ENCODE peak calls at places on chromosomes 1 and 21, in six cellular contexts. N is neuronal stem cell, R is H9, M is IMR-90, A is mesenchymal stem cell, H is H1. L is an unnamed sample. For H3K27me3, the result is how much of the 10 kb centered on the place peaks cover.

GRCh38 chr1:205137901-205138300 is 16.1 kb upstream of the RBBP5 start:
- DNase-seq in N (no peak), M (no peak), H (no peak), A (no peak), R (peak), L (no peak)

GRCh38 chr1:23449918-23450317 is 25.4 kb upstream of the TCEA3 start:
- DNase-seq in R (no peak), M (no peak), A (no peak), H (no peak), N (no peak), L (no peak)

GRCh38 chr1:153565529-153566374 is at the start of gene S100A2:
- DNase-seq in H (no peak), N (no peak), M (peak), R (no peak), A (peak), L (peak)

GRCh38 chr1:151347523-151348246 is 633 bp upstream of the RFX5 start:
- DNase-seq in H (no peak), A (peak), N (no peak), R (no peak), M (no peak), L (no peak)

GRCh38 chr1:76291737-76292136 is 217.2 kb downstream of the ST6GALNAC3 start:
- DNase-seq in M (no peak), H (no peak), N (no peak), A (no peak), R (no peak), L (no peak)

GRCh38 chr1:41362357-41362721 is 1.1 kb downstream of the FOXO6 start:
- DNase-seq in M (no peak), N (no peak), R (no peak), H (no peak), A (no peak), L (no peak)

GRCh38 chr1:36859926-36860325 is 174.4 kb downstream of the GRIK3 start:
- DNase-seq in N (no peak), M (no peak), A (no peak), R (no peak), H (no peak), L (no peak)

GRCh38 chr1:93516164-93516563 is 68.2 kb downstream of the FNBP1L start:
- DNase-seq in R (no peak), M (no peak), N (no peak), H (no peak), A (no peak), L (peak)

GRCh38 chr1:56569661-56570060 is 9.7 kb downstream of the PLPP3 start:
- DNase-seq in M (no peak), H (no peak), R (no peak), N (no peak), A (no peak), L (peak)

GRCh38 chr1:201213926-201214325 is 23.3 kb downstream of the IGFN1 start:
- DNase-seq in A (no peak), R (no peak), H (no peak), N (no peak), M (no peak), L (no peak)

GRCh38 chr1:98496246-98496995 is 165.1 kb upstream of the SNX7 start:
- DNase-seq in R (no peak), H (no peak), A (no peak), M (peak), N (no peak), L (no peak)

GRCh38 chr1:232472485-232473041 is 157.4 kb downstream of the SIPA1L2 start:
- DNase-seq in H (no peak), N (no peak), R (no peak), A (peak), M (peak), L (no peak)

GRCh38 chr1:183567584-183567983 is 22.7 kb downstream of the NCF2 start:
- DNase-seq in R (no peak), H (no peak), N (no peak), A (no peak), M (peak), L (no peak)

GRCh38 chr1:209815931-209816338 is 10.0 kb upstream of the IRF6 start:
- DNase-seq in N (no peak), H (no peak), A (no peak), M (no peak), R (no peak), L (no peak)

GRCh38 chr21:16563795-16564194 is 834.0 kb downstream of the USP25 start:
- DNase-seq in A (no peak), N (peak), H (peak), R (peak), M (no peak), L (peak)

GRCh38 chr1:45410850-45411509 is 70.7 kb upstream of the MUTYH start:
- DNase-seq in M (no peak), R (no peak), A (no peak), H (no peak), N (no peak), L (no peak)

GRCh38 chr1:84569216-84569615 is 5.0 kb downstream of the CTBS start:
- DNase-seq in H (no peak), A (no peak), R (no peak), M (no peak), N (no peak), L (no peak)

GRCh38 chr1:214417545-214418210 is 133.7 kb downstream of the PTPN14 start:
- DNase-seq in R (no peak), M (no peak), A (no peak), H (no peak), N (no peak), L (no peak)

GRCh38 chr1:111475706-111476105 is 1.9 kb downstream of the C1orf162 start:
- DNase-seq in A (no peak), H (no peak), R (no peak), M (no peak), N (no peak), L (no peak)

GRCh38 chr1:26767714-26768113 is 20.0 kb upstream of the PIGV start:
- DNase-seq in R (no peak), M (peak), N (no peak), A (no peak), H (no peak), L (no peak)

GRCh38 chr1:116794804-116795481 is 40.7 kb downstream of the CD2 start:
- DNase-seq in N (no peak), H (no peak), A (no peak), R (no peak), M (no peak), L (no peak)

GRCh38 chr1:26788515-26788785 is 700 bp downstream of the PIGV start:
- DNase-seq in M (no peak), H (no peak), R (no peak), A (no peak), N (no peak), L (no peak)

GRCh38 chr1:17545354-17545753 is 5.9 kb downstream of the ARHGEF10L start:
- DNase-seq in A (peak), N (no peak), H (no peak), M (peak), R (no peak), L (no peak)

GRCh38 chr1:85326851-85327250 is 50.4 kb upstream of the BCL10 start:
- DNase-seq in N (no peak), M (no peak), A (no peak), H (no peak), R (no peak), L (no peak)

GRCh38 chr1:183070234-183070922 is 47.2 kb downstream of the LAMC1 start:
- DNase-seq in A (no peak), R (no peak), M (no peak), N (no peak), H (no peak), L (no peak)

GRCh38 chr1:182217967-182218366 is 156.5 kb upstream of the ZNF648 start:
- DNase-seq in A (no peak), N (no peak), M (no peak), H (no peak), R (no peak), L (no peak)

GRCh38 chr1:187245201-187245600 is 416.5 kb downstream of the PLA2G4A start:
- DNase-seq in M (no peak), A (no peak), H (no peak), N (no peak), R (no peak), L (no peak)

GRCh38 chr1:154752273-154753030 is 117.6 kb downstream of the KCNN3 start:
- DNase-seq in M (no peak), A (no peak), H (no peak), N (no peak), R (no peak), L (no peak)

GRCh38 chr21:42039470-42039901 is 29.3 kb upstream of the ZBTB21 start:
- DNase-seq in R (no peak), M (peak), A (peak), N (no peak), H (no peak), L (no peak)
- H2AK5ac ChIP-seq in R (no peak), M (peak), A (peak), N (peak), H (no peak), L (no peak)

GRCh38 chr1:63320024-63320799 is 2.2 kb upstream of the FOXD3 start:
- DNase-seq in N (peak), A (peak), M (no peak), R (peak), H (no peak), L (peak)

GRCh38 chr1:63321788-63322247 is 549 bp upstream of the FOXD3 start:
- DNase-seq in A (no peak), R (peak), M (no peak), H (no peak), N (peak), L (peak)

GRCh38 chr1:63319069-63320023 is 3.0 kb upstream of the FOXD3 start:
- DNase-seq in M (no peak), H (no peak), R (peak), N (peak), A (no peak), L (peak)

GRCh38 chr1:63322248-63322943 is at the start of gene FOXD3:
- DNase-seq in A (peak), N (peak), R (peak), M (peak), H (no peak), L (peak)

GRCh38 chr1:63321061-63321787 is 1.1 kb upstream of the FOXD3 start:
- DNase-seq in R (peak), M (no peak), N (peak), A (no peak), H (no peak), L (peak)
- H3K27me3 ChIP-seq in R (under half), M (half or more), N (half or more), A (half or more), H (half or more), L (half or more)

DNA sequence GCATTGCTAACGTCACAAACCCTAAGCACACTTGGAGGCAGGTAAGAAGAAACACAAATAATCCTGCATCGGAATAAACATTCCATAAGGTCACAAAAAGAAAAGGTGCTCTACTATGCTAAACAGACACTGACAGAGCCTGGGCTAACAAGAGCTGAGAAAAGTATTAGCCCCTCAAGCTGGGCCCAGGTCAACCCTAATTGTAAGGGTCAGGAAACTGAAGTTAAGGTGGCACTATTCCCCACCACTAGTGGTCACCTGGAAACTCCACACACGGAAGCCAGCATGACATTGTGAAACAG is 1.3 kb downstream of the PTTG1IP start:
- DNase-seq in N (no peak), R (no peak), H (no peak), A (no peak), M (no peak), L (peak)
- H3K9ac ChIP-seq in N (peak), R (peak), H (peak), A (peak), M (peak), L (peak)

DNA sequence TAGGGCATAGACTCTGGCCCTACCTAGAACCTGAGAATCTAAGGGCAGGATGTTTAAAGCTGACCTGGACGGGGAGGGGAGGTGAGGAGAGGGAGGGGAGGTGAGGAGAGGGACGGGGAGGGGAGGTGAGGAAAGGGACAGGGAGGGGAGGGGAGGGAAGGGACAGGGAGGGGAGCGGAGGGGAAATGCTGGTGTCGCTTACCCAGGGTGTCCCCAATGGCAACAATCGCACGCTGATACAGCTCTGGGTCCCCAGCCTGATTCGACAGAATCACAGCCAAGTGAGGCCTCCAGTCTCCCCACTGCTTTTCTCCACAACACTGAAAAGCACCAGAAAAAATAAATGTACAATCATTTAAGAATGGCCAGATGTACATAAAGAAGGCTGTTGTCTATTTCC is 22.2 kb downstream of the SEC16B start:
- DNase-seq in R (no peak), H (no peak), N (no peak), A (no peak), M (no peak), L (peak)
- H2AK5ac ChIP-seq in R (no peak), H (no peak), N (no peak), A (peak), M (no peak), L (no peak)

DNA sequence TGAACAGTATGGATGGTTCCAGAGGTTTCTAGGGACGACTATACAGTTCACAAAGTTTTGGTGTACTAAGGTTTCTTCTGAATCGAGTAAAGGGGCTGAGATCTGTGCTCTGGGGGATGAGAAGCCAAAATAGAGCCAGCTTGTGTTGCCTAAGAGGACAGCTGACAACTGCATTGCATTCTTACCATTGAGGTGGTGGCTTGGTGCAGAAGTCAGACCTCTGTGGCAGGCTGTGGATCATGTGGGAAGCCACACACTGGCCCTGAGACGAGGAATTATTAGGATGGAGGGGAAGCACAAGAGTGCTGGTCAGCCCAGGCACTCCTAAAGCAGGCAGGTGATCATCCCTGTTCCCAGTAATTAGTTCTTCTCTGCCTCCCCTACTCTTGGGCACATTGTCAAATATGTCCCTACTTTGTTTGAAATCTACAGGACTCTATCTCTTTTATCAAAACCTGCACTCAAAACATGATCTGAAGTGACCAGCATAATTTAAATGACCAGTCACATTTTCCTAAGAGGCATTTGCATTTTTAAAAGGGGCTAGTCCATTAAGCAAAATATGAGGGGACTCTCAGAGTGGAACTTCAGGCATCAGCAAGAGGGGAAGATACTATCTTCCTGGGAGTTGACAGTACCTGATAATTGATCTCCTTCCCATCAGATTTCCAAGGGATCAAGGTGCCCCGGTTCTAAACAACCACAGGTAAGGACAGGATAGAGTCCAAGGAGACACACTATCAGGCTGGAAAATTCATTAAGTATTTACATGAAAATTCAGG is at the start of gene FCRLB:
- DNase-seq in M (no peak), A (no peak), N (no peak), R (no peak), H (no peak), L (no peak)
- H3K27me3 ChIP-seq in M (under half), A (under half), N (half or more), R (under half), H (under half), L (under half)

GRCh38 chr21:34844924-34845238 is 176.1 kb downstream of the CLIC6 start:
- DNase-seq in A (no peak), M (no peak), H (no peak), N (no peak), R (no peak), L (no peak)

GRCh38 chr21:34844033-34844923 is 175.5 kb downstream of the CLIC6 start:
- DNase-seq in N (no peak), M (peak), H (no peak), A (peak), R (no peak), L (no peak)

GRCh38 chr21:34846214-34846575 is 177.4 kb downstream of the CLIC6 start:
- DNase-seq in M (no peak), R (no peak), H (no peak), A (no peak), N (no peak), L (no peak)

GRCh38 chr21:34845521-34846213 is 176.9 kb downstream of the CLIC6 start:
- DNase-seq in N (no peak), A (peak), H (no peak), R (no peak), M (peak), L (no peak)

GRCh38 chr21:34846601-34847112 is 177.9 kb downstream of the CLIC6 start:
- DNase-seq in A (peak), N (peak), M (peak), H (no peak), R (no peak), L (peak)
- H3K9ac ChIP-seq in A (peak), N (no peak), M (no peak), H (no peak), R (no peak), L (no peak)

DNA sequence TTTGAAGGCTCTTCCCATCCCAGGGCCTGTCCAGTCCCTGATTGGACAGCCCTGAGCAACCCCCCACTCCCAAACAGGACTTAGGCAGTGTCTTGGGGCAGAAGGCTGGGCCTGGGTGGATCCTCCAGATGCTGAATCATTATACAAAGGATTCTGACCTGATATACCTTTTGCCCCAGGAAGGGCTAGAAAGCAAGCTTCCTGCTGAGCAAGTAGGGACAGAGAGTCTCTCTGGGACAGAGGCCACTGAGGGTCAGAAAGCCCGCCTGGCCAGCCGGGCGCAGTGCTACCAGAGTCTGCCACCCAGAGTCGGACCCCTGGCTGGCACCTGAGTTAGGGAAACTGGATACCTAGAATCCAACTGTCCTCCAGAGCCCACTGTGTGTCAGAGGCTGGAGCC is 2.2 kb upstream of the RHBG start:
- DNase-seq in H (no peak), R (no peak), A (no peak), M (no peak), N (no peak), L (no peak)
- H2AK5ac ChIP-seq in H (no peak), R (no peak), A (no peak), M (no peak), N (peak), L (no peak)

GRCh38 chr1:228059536-228060457 is 22.7 kb upstream of the ARF1 start:
- DNase-seq in M (no peak), N (no peak), H (peak), R (peak), A (no peak), L (peak)

GRCh38 chr1:228060458-228061190 is 21.9 kb upstream of the ARF1 start:
- DNase-seq in A (no peak), N (no peak), H (no peak), M (no peak), R (peak), L (peak)

GRCh38 chr1:228061411-228062084 is 21.0 kb upstream of the ARF1 start:
- DNase-seq in N (no peak), A (no peak), M (no peak), H (no peak), R (no peak), L (no peak)

GRCh38 chr1:228058172-228058980 is 24.1 kb upstream of the ARF1 start:
- DNase-seq in M (no peak), A (no peak), R (no peak), N (no peak), H (no peak), L (no peak)

GRCh38 chr1:228058981-228059535 is 23.4 kb upstream of the ARF1 start:
- DNase-seq in H (no peak), M (no peak), R (no peak), A (no peak), N (no peak), L (no peak)
- H3K27me3 ChIP-seq in H (half or more), M (under half), R (under half), A (under half), N (half or more), L (under half)

GRCh38 chr1:179876289-179876715 is 1.3 kb downstream of the TOR1AIP2 start:
- DNase-seq in M (peak), H (no peak), R (no peak), A (peak), N (no peak), L (peak)
- H3K9ac ChIP-seq in M (peak), H (no peak), R (no peak), A (peak), N (no peak), L (no peak)